ENCODE peak calls at places on chromosome 20, in ten cellular contexts. One of them, this sample, is unnamed.

GRCh38 chr20:58892126-58892931 is 39.8 kb downstream of the GNAS start:
- DNase-seq in heart left ventricle: peak
- DNase-seq in endothelial cell: peak
- DNase-seq in epithelial cell of esophagus: peak
- DNase-seq in AG10803: peak
- DNase-seq in lower lobe of right lung: peak
- DNase-seq in stomach: peak
- DNase-seq in lower leg skin: peak
- DNase-seq in sigmoid colon: peak
- DNase-seq in Peyer's patch: peak
- DNase-seq in this sample: peak

GRCh38 chr20:15900443-15900842 is 672.8 kb downstream of the KIF16B start:
- DNase-seq in epithelial cell of esophagus: no peak
- DNase-seq in Peyer's patch: no peak
- DNase-seq in sigmoid colon: no peak
- DNase-seq in stomach: no peak
- DNase-seq in lower lobe of right lung: no peak
- DNase-seq in AG10803: no peak
- DNase-seq in lower leg skin: no peak
- DNase-seq in endothelial cell: no peak
- DNase-seq in heart left ventricle: no peak
- DNase-seq in this sample: no peak

GRCh38 chr20:45067087-45067486 is 33.8 kb downstream of the KCNS1 start:
- DNase-seq in heart left ventricle: no peak
- DNase-seq in stomach: no peak
- DNase-seq in AG10803: no peak
- DNase-seq in lower leg skin: no peak
- DNase-seq in lower lobe of right lung: no peak
- DNase-seq in endothelial cell: no peak
- DNase-seq in Peyer's patch: no peak
- DNase-seq in epithelial cell of esophagus: peak
- DNase-seq in sigmoid colon: no peak
- DNase-seq in this sample: no peak

GRCh38 chr20:41170386-41171105 is 33.2 kb downstream of the PLCG1 start:
- DNase-seq in lower lobe of right lung: no peak
- DNase-seq in stomach: no peak
- DNase-seq in epithelial cell of esophagus: no peak
- DNase-seq in AG10803: no peak
- DNase-seq in lower leg skin: no peak
- DNase-seq in Peyer's patch: peak
- DNase-seq in heart left ventricle: peak
- DNase-seq in endothelial cell: no peak
- DNase-seq in sigmoid colon: no peak
- DNase-seq in this sample: no peak

GRCh38 chr20:63309261-63310071 is 16.5 kb downstream of the COL20A1 start:
- DNase-seq in epithelial cell of esophagus: peak
- DNase-seq in heart left ventricle: peak
- DNase-seq in endothelial cell: peak
- DNase-seq in Peyer's patch: no peak
- DNase-seq in stomach: peak
- DNase-seq in AG10803: peak
- DNase-seq in sigmoid colon: no peak
- DNase-seq in lower leg skin: no peak
- DNase-seq in lower lobe of right lung: no peak
- DNase-seq in this sample: no peak

GRCh38 chr20:21513881-21514540 is at the start of gene NKX2-2:
- DNase-seq in lower leg skin: no peak
- DNase-seq in heart left ventricle: no peak
- DNase-seq in lower lobe of right lung: no peak
- DNase-seq in endothelial cell: no peak
- DNase-seq in sigmoid colon: no peak
- DNase-seq in stomach: no peak
- DNase-seq in AG10803: peak
- DNase-seq in epithelial cell of esophagus: no peak
- DNase-seq in Peyer's patch: no peak
- DNase-seq in this sample: peak

GRCh38 chr20:25309395-25310267 is 61.7 kb downstream of the PYGB start:
- DNase-seq in stomach: peak
- DNase-seq in heart left ventricle: peak
- DNase-seq in lower leg skin: no peak
- DNase-seq in AG10803: peak
- DNase-seq in lower lobe of right lung: peak
- DNase-seq in sigmoid colon: peak
- DNase-seq in epithelial cell of esophagus: peak
- DNase-seq in endothelial cell: no peak
- DNase-seq in Peyer's patch: peak
- DNase-seq in this sample: no peak

GRCh38 chr20:57892471-57892870 is 182.7 kb upstream of the PMEPA1 start:
- DNase-seq in Peyer's patch: no peak
- DNase-seq in AG10803: no peak
- DNase-seq in lower lobe of right lung: no peak
- DNase-seq in stomach: no peak
- DNase-seq in heart left ventricle: no peak
- DNase-seq in endothelial cell: no peak
- DNase-seq in epithelial cell of esophagus: no peak
- DNase-seq in sigmoid colon: peak
- DNase-seq in lower leg skin: no peak
- DNase-seq in this sample: no peak

GRCh38 chr20:36988494-36988966 is 37.0 kb upstream of the SAMHD1 start:
- DNase-seq in Peyer's patch: no peak
- DNase-seq in lower leg skin: no peak
- DNase-seq in stomach: no peak
- DNase-seq in epithelial cell of esophagus: peak
- DNase-seq in sigmoid colon: no peak
- DNase-seq in lower lobe of right lung: no peak
- DNase-seq in endothelial cell: no peak
- DNase-seq in heart left ventricle: no peak
- DNase-seq in AG10803: peak
- DNase-seq in this sample: no peak

DNA sequence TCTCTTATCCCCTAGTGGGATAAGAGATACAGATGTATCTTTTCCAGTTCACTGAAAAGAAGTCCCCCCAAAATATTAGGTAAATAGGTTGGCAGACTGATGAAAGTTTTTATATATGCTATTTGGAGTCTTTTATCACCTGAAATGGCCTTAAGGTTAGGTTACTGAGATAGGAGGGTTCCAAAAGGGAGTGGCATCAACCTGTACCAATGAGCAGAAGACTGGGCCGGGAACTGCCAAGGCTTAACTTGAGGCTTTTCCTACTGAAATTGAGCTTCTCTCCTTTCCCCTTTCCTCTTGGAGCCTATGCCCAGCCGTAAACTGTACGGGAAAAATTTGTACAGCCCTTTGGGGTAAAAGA is 42.0 kb downstream of the EIF2S2 start:
- DNase-seq in epithelial cell of esophagus: no peak
- DNase-seq in sigmoid colon: no peak
- DNase-seq in heart left ventricle: no peak
- DNase-seq in lower lobe of right lung: no peak
- DNase-seq in stomach: no peak
- DNase-seq in Peyer's patch: no peak
- DNase-seq in endothelial cell: no peak
- DNase-seq in lower leg skin: no peak
- DNase-seq in AG10803: no peak
- DNase-seq in this sample: no peak
- TF ChIP-seq CTCF in epithelial cell of esophagus: no peak
- TF ChIP-seq CTCF in sigmoid colon: no peak
- TF ChIP-seq CTCF in heart left ventricle: no peak
- TF ChIP-seq CTCF in lower lobe of right lung: no peak
- TF ChIP-seq CTCF in stomach: no peak
- TF ChIP-seq CTCF in Peyer's patch: no peak
- TF ChIP-seq CTCF in endothelial cell: no peak
- TF ChIP-seq CTCF in lower leg skin: no peak
- TF ChIP-seq CTCF in AG10803: no peak
- TF ChIP-seq CTCF in this sample: peak

GRCh38 chr20:60228255-60228654 is 270.0 kb downstream of the CDH26 start:
- DNase-seq in heart left ventricle: no peak
- DNase-seq in Peyer's patch: no peak
- DNase-seq in epithelial cell of esophagus: peak
- DNase-seq in endothelial cell: no peak
- DNase-seq in sigmoid colon: no peak
- DNase-seq in lower leg skin: no peak
- DNase-seq in lower lobe of right lung: no peak
- DNase-seq in stomach: no peak
- DNase-seq in AG10803: no peak
- DNase-seq in this sample: no peak

GRCh38 chr20:60223174-60223573 is 265.0 kb downstream of the CDH26 start:
- DNase-seq in heart left ventricle: no peak
- DNase-seq in AG10803: no peak
- DNase-seq in stomach: no peak
- DNase-seq in lower lobe of right lung: no peak
- DNase-seq in epithelial cell of esophagus: no peak
- DNase-seq in Peyer's patch: no peak
- DNase-seq in lower leg skin: no peak
- DNase-seq in endothelial cell: no peak
- DNase-seq in sigmoid colon: no peak
- DNase-seq in this sample: no peak

GRCh38 chr20:60221593-60221992 is 263.4 kb downstream of the CDH26 start:
- DNase-seq in heart left ventricle: no peak
- DNase-seq in sigmoid colon: no peak
- DNase-seq in Peyer's patch: no peak
- DNase-seq in lower lobe of right lung: no peak
- DNase-seq in stomach: no peak
- DNase-seq in AG10803: no peak
- DNase-seq in lower leg skin: no peak
- DNase-seq in endothelial cell: no peak
- DNase-seq in epithelial cell of esophagus: no peak
- DNase-seq in this sample: no peak

GRCh38 chr20:60222497-60222896 is 264.3 kb downstream of the CDH26 start:
- DNase-seq in stomach: no peak
- DNase-seq in lower lobe of right lung: no peak
- DNase-seq in epithelial cell of esophagus: no peak
- DNase-seq in sigmoid colon: no peak
- DNase-seq in AG10803: no peak
- DNase-seq in endothelial cell: no peak
- DNase-seq in Peyer's patch: no peak
- DNase-seq in lower leg skin: no peak
- DNase-seq in heart left ventricle: no peak
- DNase-seq in this sample: peak

DNA sequence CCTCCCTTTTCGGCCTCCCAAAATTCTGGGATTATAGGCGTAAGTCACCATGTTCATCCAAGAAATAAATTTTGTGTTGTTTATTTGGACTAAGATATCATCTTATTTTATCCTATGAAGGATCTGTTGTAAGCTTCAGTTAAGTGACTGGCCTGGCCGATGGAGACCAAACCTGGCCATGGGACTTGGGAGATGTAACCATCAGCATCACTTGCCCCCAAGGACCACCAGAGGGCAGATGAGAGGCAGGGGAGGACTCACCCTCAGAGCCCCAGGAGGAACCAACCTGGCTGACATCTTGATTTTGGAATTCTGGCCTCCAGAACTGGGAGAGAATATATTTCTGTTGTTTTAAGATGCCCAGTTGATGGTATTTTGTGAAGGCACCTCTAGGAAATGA is 266.7 kb downstream of the CDH26 start:
- DNase-seq in AG10803: peak
- DNase-seq in stomach: no peak
- DNase-seq in lower leg skin: no peak
- DNase-seq in Peyer's patch: no peak
- DNase-seq in sigmoid colon: no peak
- DNase-seq in lower lobe of right lung: no peak
- DNase-seq in endothelial cell: peak
- DNase-seq in heart left ventricle: no peak
- DNase-seq in epithelial cell of esophagus: peak
- DNase-seq in this sample: no peak
- TF ChIP-seq CTCF in AG10803: peak
- TF ChIP-seq CTCF in stomach: no peak
- TF ChIP-seq CTCF in lower leg skin: no peak
- TF ChIP-seq CTCF in Peyer's patch: no peak
- TF ChIP-seq CTCF in sigmoid colon: no peak
- TF ChIP-seq CTCF in lower lobe of right lung: no peak
- TF ChIP-seq CTCF in endothelial cell: peak
- TF ChIP-seq CTCF in heart left ventricle: no peak
- TF ChIP-seq CTCF in epithelial cell of esophagus: peak
- TF ChIP-seq CTCF in this sample: peak

DNA sequence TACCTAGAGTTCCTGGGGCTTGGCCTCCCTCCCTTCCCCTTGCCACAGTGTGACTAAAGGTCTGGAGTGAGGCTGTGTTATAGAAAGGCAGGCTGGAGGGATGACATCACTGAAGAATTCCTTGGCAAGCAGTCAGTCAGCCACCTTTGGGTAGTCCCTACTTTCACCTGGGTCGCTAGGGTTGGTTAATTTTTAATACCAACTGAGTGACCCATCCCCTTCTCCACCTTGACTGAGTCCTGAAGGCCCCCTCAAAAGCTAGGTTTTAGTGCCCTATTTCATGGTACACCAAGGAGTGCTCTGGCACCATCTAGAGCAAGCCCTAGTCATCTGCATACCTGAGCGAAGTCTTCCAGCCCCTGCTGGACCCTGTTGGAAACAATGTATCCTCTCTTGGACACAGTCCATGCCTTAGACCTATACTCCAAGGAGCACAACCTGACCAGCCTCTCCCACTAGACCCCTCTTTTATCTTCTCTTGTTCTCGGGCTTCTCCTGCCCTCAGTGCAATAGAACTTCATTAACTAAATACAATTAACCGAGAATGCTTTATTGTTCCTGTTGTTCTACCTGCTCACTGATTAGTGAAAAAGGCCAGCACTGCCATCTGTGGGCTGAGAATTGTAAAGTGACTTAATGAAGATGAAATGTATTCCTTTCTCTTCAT is 44.6 kb downstream of the RIN2 start:
- DNase-seq in AG10803: no peak
- DNase-seq in epithelial cell of esophagus: peak
- DNase-seq in Peyer's patch: peak
- DNase-seq in heart left ventricle: no peak
- DNase-seq in endothelial cell: no peak
- DNase-seq in stomach: no peak
- DNase-seq in lower lobe of right lung: no peak
- DNase-seq in lower leg skin: no peak
- DNase-seq in sigmoid colon: peak
- DNase-seq in this sample: no peak
- TF ChIP-seq CTCF in AG10803: no peak
- TF ChIP-seq CTCF in epithelial cell of esophagus: peak
- TF ChIP-seq CTCF in Peyer's patch: peak
- TF ChIP-seq CTCF in heart left ventricle: peak
- TF ChIP-seq CTCF in endothelial cell: peak
- TF ChIP-seq CTCF in stomach: peak
- TF ChIP-seq CTCF in lower lobe of right lung: no peak
- TF ChIP-seq CTCF in lower leg skin: no peak
- TF ChIP-seq CTCF in sigmoid colon: no peak
- TF ChIP-seq CTCF in this sample: no peak

DNA sequence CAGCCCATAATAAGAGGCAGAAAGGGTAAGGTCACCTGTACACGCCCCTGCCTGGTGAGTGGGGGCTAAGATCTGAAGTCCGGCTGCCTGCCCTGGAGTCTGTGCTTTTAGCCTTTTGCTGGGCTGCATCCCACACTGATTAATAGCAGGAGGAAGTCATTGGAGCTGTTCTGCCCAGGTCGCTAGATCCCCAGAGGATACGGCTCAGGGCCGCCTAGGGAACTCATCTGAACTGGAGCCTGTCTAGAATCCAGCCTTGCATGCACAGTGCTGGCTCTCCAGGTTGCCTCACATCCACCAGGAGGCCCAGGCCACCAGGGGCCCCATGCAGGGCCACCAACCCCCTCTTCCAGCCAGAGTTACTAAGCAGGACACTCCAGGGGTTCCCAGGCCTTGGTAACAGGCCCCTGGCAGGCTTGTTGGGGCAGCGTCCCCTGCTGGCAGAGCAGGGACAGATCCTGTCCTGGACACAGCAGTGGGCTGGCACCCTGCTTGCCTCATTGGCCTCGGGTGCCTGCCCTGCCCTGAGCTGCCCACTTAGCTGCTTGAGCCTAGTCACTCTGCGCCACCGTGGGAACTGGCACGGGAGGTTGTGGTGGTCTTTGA is 35.3 kb downstream of the EFCAB8 start:
- DNase-seq in lower lobe of right lung: no peak
- DNase-seq in lower leg skin: no peak
- DNase-seq in stomach: no peak
- DNase-seq in sigmoid colon: no peak
- DNase-seq in heart left ventricle: no peak
- DNase-seq in Peyer's patch: no peak
- DNase-seq in AG10803: no peak
- DNase-seq in epithelial cell of esophagus: peak
- DNase-seq in endothelial cell: peak
- DNase-seq in this sample: no peak
- TF ChIP-seq CTCF in lower lobe of right lung: peak
- TF ChIP-seq CTCF in lower leg skin: no peak
- TF ChIP-seq CTCF in stomach: no peak
- TF ChIP-seq CTCF in sigmoid colon: no peak
- TF ChIP-seq CTCF in heart left ventricle: peak
- TF ChIP-seq CTCF in Peyer's patch: no peak
- TF ChIP-seq CTCF in AG10803: peak
- TF ChIP-seq CTCF in epithelial cell of esophagus: peak
- TF ChIP-seq CTCF in endothelial cell: peak
- TF ChIP-seq CTCF in this sample: peak